ENCODE peak calls at places on chromosome 15, in five cellular contexts. One of them, this sample, is unnamed.

GRCh38 chr15:25759421-25759820 is 103.7 kb downstream of the ATP10A start:
- DNase-seq in SHP77: no peak
- DNase-seq in T-cell: no peak
- DNase-seq in H4: no peak
- DNase-seq in HEK293T: no peak
- DNase-seq in this sample: no peak

GRCh38 chr15:92069308-92070244 is 216.1 kb downstream of the SLCO3A1 start:
- DNase-seq in SHP77: no peak
- DNase-seq in T-cell: no peak
- DNase-seq in H4: peak; percentile 82
- DNase-seq in HEK293T: no peak
- DNase-seq in this sample: peak; percentile 72

GRCh38 chr15:56001476-56002078 is 8.2 kb upstream of the NEDD4 start:
- DNase-seq in SHP77: no peak
- DNase-seq in T-cell: no peak
- DNase-seq in H4: no peak
- DNase-seq in HEK293T: no peak
- DNase-seq in this sample: no peak

GRCh38 chr15:83943849-83944404 is 290.0 kb downstream of the ADAMTSL3 start:
- DNase-seq in SHP77: no peak
- DNase-seq in T-cell: no peak
- DNase-seq in H4: no peak
- DNase-seq in HEK293T: no peak
- DNase-seq in this sample: peak; percentile 4

GRCh38 chr15:91961357-91961756 is 107.8 kb downstream of the SLCO3A1 start:
- DNase-seq in SHP77: no peak
- DNase-seq in T-cell: no peak
- DNase-seq in H4: no peak
- DNase-seq in HEK293T: no peak
- DNase-seq in this sample: no peak

GRCh38 chr15:90315276-90315982 is 36.7 kb upstream of the ZNF774 start:
- DNase-seq in SHP77: no peak
- DNase-seq in T-cell: no peak
- DNase-seq in H4: peak; percentile 13
- DNase-seq in HEK293T: no peak
- DNase-seq in this sample: peak; percentile 36

GRCh38 chr15:79432345-79433311 is 492 bp downstream of the MINAR1 start:
- DNase-seq in SHP77: no peak
- DNase-seq in T-cell: no peak
- DNase-seq in H4: no peak
- DNase-seq in HEK293T: peak; percentile 49
- DNase-seq in this sample: no peak

GRCh38 chr15:93829115-93829849 is 402.1 kb upstream of the MCTP2 start:
- DNase-seq in SHP77: no peak
- DNase-seq in T-cell: no peak
- DNase-seq in H4: peak; percentile 64
- DNase-seq in HEK293T: peak; percentile 25
- DNase-seq in this sample: no peak

This sample was measured in AG08396.